ENCODE peak calls at places on chromosomes 4 and X, in four cellular contexts. V, Z, J and Q are unnamed samples.

GRCh38 chr4:129352480-129352879 is 256.5 kb downstream of the C4orf33 start:
- DNase-seq in V (no peak), Z (no peak), J (no peak), Q (no peak)

GRCh38 chrX:71537743-71538142 is 4.8 kb downstream of the OGT start:
- DNase-seq in V (no peak), Z (no peak), J (no peak), Q (no peak)

GRCh38 chr4:181962321-181962720 is 280.9 kb upstream of the TENM3 start:
- DNase-seq in V (no peak), Z (no peak), J (no peak), Q (no peak)

GRCh38 chrX:113929004-113929403 is 654.9 kb upstream of the HTR2C start:
- DNase-seq in V (no peak), Z (peak), J (peak), Q (peak)

GRCh38 chrX:4550018-4550417 is 836.6 kb upstream of the PRKX start:
- DNase-seq in V (no peak), Z (no peak), J (peak), Q (peak)

GRCh38 chrX:103839404-103839803 is 7.3 kb upstream of the RAB9B start:
- DNase-seq in V (no peak), Z (no peak), J (peak), Q (no peak)

GRCh38 chr4:100289530-100289888 is 99.2 kb upstream of the DDIT4L start:
- DNase-seq in V (no peak), Z (no peak), J (peak), Q (no peak)

GRCh38 chrX:21912989-21913388 is 27.5 kb upstream of the SMS start:
- DNase-seq in V (no peak), Z (no peak), J (no peak), Q (no peak)

GRCh38 chrX:54721424-54721823 is 76.6 kb downstream of the ITIH6 start:
- DNase-seq in V (no peak), Z (no peak), J (peak), Q (peak)

GRCh38 chr4:36402008-36402758 is 120.8 kb downstream of the DTHD1 start:
- DNase-seq in V (no peak), Z (no peak), J (no peak), Q (no peak)

GRCh38 chrX:110146521-110146920 is 143.6 kb downstream of the TMEM164 start:
- DNase-seq in V (peak), Z (no peak), J (peak), Q (peak)

GRCh38 chrX:41026326-41027136 is 58.7 kb upstream of the USP9X start:
- DNase-seq in V (no peak), Z (no peak), J (no peak), Q (no peak)

GRCh38 chrX:1477801-1478458 is 25.2 kb upstream of the ASMTL start:
- DNase-seq in V (no peak), Z (no peak), J (no peak), Q (no peak)

GRCh38 chrX:97756879-97757278 is 873.2 kb downstream of the RPA4 start:
- DNase-seq in V (no peak), Z (no peak), J (no peak), Q (no peak)

GRCh38 chr4:180993179-180993841 is 1249.9 kb upstream of the TENM3 start:
- DNase-seq in V (no peak), Z (no peak), J (peak), Q (no peak)

GRCh38 chrX:14673764-14674163 is 144.4 kb downstream of the GLRA2 start:
- DNase-seq in V (peak), Z (peak), J (peak), Q (peak)

GRCh38 chrX:18793601-18794089 is 86.2 kb downstream of the PPEF1 start:
- DNase-seq in V (no peak), Z (no peak), J (peak), Q (no peak)

GRCh38 chr4:3480528-3481112 is 17.5 kb downstream of the DOK7 start:
- DNase-seq in V (peak), Z (peak), J (peak), Q (peak)

GRCh38 chr4:116829187-116829586 is 256.2 kb downstream of the TRAM1L1 start:
- DNase-seq in V (no peak), Z (no peak), J (no peak), Q (no peak)

GRCh38 chrX:7941390-7942042 is 14.3 kb upstream of the PNPLA4 start:
- DNase-seq in V (no peak), Z (peak), J (peak), Q (peak)

GRCh38 chr4:139909036-139909435 is 243.4 kb downstream of the MGST2 start:
- DNase-seq in V (no peak), Z (no peak), J (no peak), Q (no peak)

GRCh38 chrX:97527725-97528124 is 644.0 kb downstream of the RPA4 start:
- DNase-seq in V (no peak), Z (no peak), J (no peak), Q (no peak)

GRCh38 chrX:110055616-110056015 is 52.7 kb downstream of the TMEM164 start:
- DNase-seq in V (no peak), Z (no peak), J (no peak), Q (no peak)

GRCh38 chr4:184348311-184349233 is 125.8 kb downstream of the IRF2 start:
- DNase-seq in V (no peak), Z (no peak), J (peak), Q (peak)

GRCh38 chr4:159540038-159540437 is 437.2 kb downstream of the RAPGEF2 start:
- DNase-seq in V (no peak), Z (no peak), J (no peak), Q (no peak)

GRCh38 chr4:154549894-154550790 is at the start of gene PLRG1:
- DNase-seq in V (peak), Z (peak), J (peak), Q (peak)

GRCh38 chr4:154542264-154542879 is 7.8 kb downstream of the PLRG1 start:
- DNase-seq in V (no peak), Z (no peak), J (no peak), Q (no peak)

GRCh38 chr4:154545689-154546088 is 4.5 kb downstream of the PLRG1 start:
- DNase-seq in V (no peak), Z (no peak), J (no peak), Q (no peak)
- TF ChIP-seq CTCF in V (no peak), Z (no peak), J (no peak), Q (no peak)

DNA sequence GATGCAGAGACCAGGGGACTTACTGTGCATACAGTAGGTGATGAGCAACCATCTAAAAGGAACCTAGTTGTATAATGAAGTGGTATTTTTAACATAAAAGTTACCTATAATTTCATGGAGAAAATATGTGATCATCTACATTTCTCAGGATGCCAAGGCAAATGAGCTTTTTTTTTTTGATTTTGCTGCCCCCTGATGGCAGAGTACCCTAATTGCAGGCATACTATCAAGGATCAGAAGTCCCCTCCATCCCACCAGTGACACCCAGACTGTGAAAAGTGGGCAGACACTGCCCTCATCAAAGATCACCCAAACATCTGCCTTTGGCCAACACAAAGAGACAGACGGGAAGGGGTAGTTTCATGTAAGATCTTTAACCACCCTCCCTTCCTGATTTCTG is 9.6 kb upstream of the ABLIM2 start:
- DNase-seq in V (no peak), Z (no peak), J (no peak), Q (no peak)
- TF ChIP-seq CTCF in V (no peak), Z (no peak), J (peak), Q (peak)

DNA sequence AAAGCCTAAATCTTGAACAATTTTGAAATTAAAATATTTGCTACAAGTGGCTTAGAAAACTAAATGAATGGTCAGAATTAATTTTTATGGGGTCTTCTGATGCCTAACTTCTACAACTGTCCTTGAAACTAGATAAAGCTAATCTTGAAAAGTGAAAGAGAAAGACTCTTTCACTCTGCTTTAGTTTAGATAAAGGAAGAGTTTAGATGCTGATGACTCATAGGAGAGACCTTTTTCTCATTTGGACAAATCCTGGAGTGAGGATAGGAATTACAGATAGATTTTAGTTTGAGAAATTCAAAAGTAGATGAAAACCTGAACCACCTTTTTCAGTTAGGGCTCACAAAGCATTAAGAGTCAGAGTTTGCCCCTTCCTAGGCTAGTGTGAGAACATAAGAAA is 342.3 kb upstream of the GRID2 start:
- DNase-seq in V (no peak), Z (no peak), J (peak), Q (no peak)
- TF ChIP-seq CTCF in V (no peak), Z (no peak), J (no peak), Q (no peak)

GRCh38 chrX:140933874-140934655 is 68.3 kb upstream of the SPANXB1 start:
- DNase-seq in V (no peak), Z (no peak), J (no peak), Q (no peak)

GRCh38 chrX:140928739-140929138 is 73.7 kb upstream of the SPANXB1 start:
- DNase-seq in V (no peak), Z (no peak), J (no peak), Q (no peak)

GRCh38 chrX:140933056-140933455 is 69.3 kb upstream of the SPANXB1 start:
- DNase-seq in V (no peak), Z (no peak), J (peak), Q (no peak)
- TF ChIP-seq CTCF in V (no peak), Z (no peak), J (no peak), Q (no peak)